ENCODE peak calls at places on chromosomes 4 and X, in eight cellular contexts. A is IMR-90; M is GM06990; G is CD4-positive, alpha-beta T cell; D is neural crest cell; I is AG04449; L is tibial artery; C is astrocyte of the spinal cord. B is an unnamed sample.

GRCh38 chr4:42018451-42018850 is 28.1 kb downstream of the SLC30A9 start:
- DNase-seq in A (no peak), M (no peak), G (no peak), D (no peak), I (no peak), L (no peak), C (peak; percentile 15), B (no peak)

GRCh38 chrX:140503714-140504351 is 1.0 kb downstream of the SOX3 start:
- DNase-seq in A (peak; percentile 7), M (no peak), G (no peak), D (peak; percentile 42), I (no peak), L (no peak), C (peak; percentile 10), B (no peak)

GRCh38 chr4:78648639-78649363 is 97.2 kb downstream of the ANXA3 start:
- DNase-seq in A (no peak), M (no peak), G (no peak), D (no peak), I (no peak), L (no peak), C (no peak), B (no peak)

GRCh38 chrX:1249101-1249887 is 19.3 kb upstream of the CSF2RA start:
- DNase-seq in A (no peak), M (peak; percentile 48), G (peak; percentile 29), D (peak; percentile 10), I (no peak), L (peak; percentile 57), C (no peak), B (peak; percentile 36)

GRCh38 chr4:110055014-110055768 is 142.5 kb downstream of the EGF start:
- DNase-seq in A (peak; percentile 28), M (peak; percentile 33), G (no peak), D (no peak), I (no peak), L (no peak), C (no peak), B (no peak)

GRCh38 chrX:96480081-96480480 is 204.6 kb upstream of the DIAPH2 start:
- DNase-seq in A (peak; percentile 79), M (no peak), G (no peak), D (no peak), I (no peak), L (no peak), C (peak; percentile 37), B (no peak)

GRCh38 chr4:6561173-6561516 is 13.8 kb upstream of the MAN2B2 start:
- DNase-seq in A (no peak), M (no peak), G (no peak), D (no peak), I (no peak), L (no peak), C (no peak), B (no peak)

GRCh38 chrX:77785400-77785745 is 643 bp downstream of the ATRX start:
- DNase-seq in A (peak; percentile 8), M (no peak), G (no peak), D (peak; percentile 9), I (no peak), L (no peak), C (peak; percentile 18), B (peak; percentile 27)

GRCh38 chr4:915595-915994 is 16.5 kb downstream of the GAK start:
- DNase-seq in A (peak; percentile 31), M (no peak), G (no peak), D (no peak), I (no peak), L (peak; percentile 21), C (peak; percentile 18), B (no peak)

GRCh38 chr4:101419324-101420135 is 72.2 kb upstream of the PPP3CA start:
- DNase-seq in A (peak; percentile 41), M (peak; percentile 44), G (no peak), D (no peak), I (no peak), L (no peak), C (peak; percentile 55), B (peak; percentile 59)

GRCh38 chr4:174521800-174522182 is 497 bp downstream of the HPGD start:
- DNase-seq in A (no peak), M (peak; percentile 4), G (no peak), D (peak; percentile 2), I (no peak), L (no peak), C (no peak), B (peak; percentile 67)

GRCh38 chr4:17489123-17489522 is 22.8 kb downstream of the QDPR start:
- DNase-seq in A (no peak), M (no peak), G (no peak), D (no peak), I (no peak), L (no peak), C (no peak), B (no peak)

GRCh38 chrX:72475338-72475737 is 97.3 kb downstream of the HDAC8 start:
- DNase-seq in A (no peak), M (no peak), G (no peak), D (no peak), I (no peak), L (no peak), C (no peak), B (no peak)

GRCh38 chr4:41418444-41418843 is 119.5 kb upstream of the LIMCH1 start:
- DNase-seq in A (peak; percentile 16), M (no peak), G (no peak), D (no peak), I (peak; percentile 9), L (peak; percentile 67), C (peak; percentile 79), B (no peak)

GRCh38 chr4:40856836-40857362 is 107.1 kb downstream of the NSUN7 start:
- DNase-seq in A (peak; percentile 38), M (peak; percentile 79), G (peak; percentile 39), D (peak; percentile 72), I (no peak), L (peak; percentile 68), C (peak; percentile 60), B (peak; percentile 74)

GRCh38 chr4:99185581-99185980 is 33.5 kb downstream of the ADH6 start:
- DNase-seq in A (no peak), M (no peak), G (no peak), D (no peak), I (no peak), L (no peak), C (no peak), B (no peak)

GRCh38 chr4:21447320-21448055 is 501.1 kb downstream of the KCNIP4 start:
- DNase-seq in A (no peak), M (no peak), G (no peak), D (no peak), I (no peak), L (no peak), C (no peak), B (no peak)

GRCh38 chr4:8778301-8778700 is 93.3 kb downstream of the HMX1 start:
- DNase-seq in A (no peak), M (no peak), G (no peak), D (no peak), I (no peak), L (no peak), C (no peak), B (no peak)

GRCh38 chr4:89658701-89659024 is 178.3 kb downstream of the SNCA start:
- DNase-seq in A (no peak), M (peak; percentile 18), G (no peak), D (no peak), I (no peak), L (no peak), C (no peak), B (no peak)

GRCh38 chrX:45743081-45743533 is 542.4 kb upstream of the DIPK2B start:
- DNase-seq in A (peak; percentile 75), M (no peak), G (no peak), D (no peak), I (no peak), L (no peak), C (peak; percentile 72), B (no peak)
- TF ChIP-seq CTCF in A (peak; percentile 40), M (peak; percentile 18), G (no peak), D (no peak), I (peak; percentile 28), L (no peak), C (peak; percentile 34), B (no peak)

GRCh38 chr4:12041828-12042227 is 613.1 kb upstream of the HS3ST1 start:
- DNase-seq in A (no peak), M (no peak), G (no peak), D (no peak), I (no peak), L (no peak), C (no peak), B (no peak)
- TF ChIP-seq CTCF in A (no peak), M (no peak), G (no peak), D (peak; percentile 54), I (no peak), L (no peak), C (no peak), B (no peak)

GRCh38 chr4:25792200-25792791 is 70.5 kb downstream of the SEL1L3 start:
- DNase-seq in A (no peak), M (no peak), G (no peak), D (peak; percentile 20), I (no peak), L (no peak), C (no peak), B (peak; percentile 70)
- TF ChIP-seq CTCF in A (peak; percentile 11), M (peak; percentile 43), G (no peak), D (peak; percentile 43), I (peak; percentile 42), L (no peak), C (peak; percentile 38), B (peak; percentile 50)

DNA sequence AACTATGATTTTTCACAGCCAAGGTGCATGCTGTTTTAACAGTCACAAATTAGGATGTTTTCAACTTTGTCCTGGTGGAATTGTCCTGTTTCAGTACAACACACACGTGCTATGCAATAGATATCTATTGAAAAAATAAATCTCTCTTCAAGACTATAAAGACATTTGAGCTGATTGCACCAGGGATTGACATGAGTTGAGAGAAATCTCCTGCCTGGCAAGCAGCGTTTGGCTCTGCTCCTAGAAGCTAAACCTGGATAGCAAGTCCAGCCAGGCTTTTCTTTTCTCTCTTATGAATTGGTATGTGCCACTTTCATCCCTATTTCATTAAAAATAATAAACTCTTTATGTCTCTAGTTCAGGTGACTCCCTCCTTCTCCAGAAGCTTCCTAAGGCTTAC is 16.6 kb upstream of the NPNT start:
- DNase-seq in A (no peak), M (no peak), G (no peak), D (no peak), I (no peak), L (no peak), C (no peak), B (no peak)
- TF ChIP-seq CTCF in A (no peak), M (no peak), G (no peak), D (no peak), I (no peak), L (no peak), C (no peak), B (no peak)

DNA sequence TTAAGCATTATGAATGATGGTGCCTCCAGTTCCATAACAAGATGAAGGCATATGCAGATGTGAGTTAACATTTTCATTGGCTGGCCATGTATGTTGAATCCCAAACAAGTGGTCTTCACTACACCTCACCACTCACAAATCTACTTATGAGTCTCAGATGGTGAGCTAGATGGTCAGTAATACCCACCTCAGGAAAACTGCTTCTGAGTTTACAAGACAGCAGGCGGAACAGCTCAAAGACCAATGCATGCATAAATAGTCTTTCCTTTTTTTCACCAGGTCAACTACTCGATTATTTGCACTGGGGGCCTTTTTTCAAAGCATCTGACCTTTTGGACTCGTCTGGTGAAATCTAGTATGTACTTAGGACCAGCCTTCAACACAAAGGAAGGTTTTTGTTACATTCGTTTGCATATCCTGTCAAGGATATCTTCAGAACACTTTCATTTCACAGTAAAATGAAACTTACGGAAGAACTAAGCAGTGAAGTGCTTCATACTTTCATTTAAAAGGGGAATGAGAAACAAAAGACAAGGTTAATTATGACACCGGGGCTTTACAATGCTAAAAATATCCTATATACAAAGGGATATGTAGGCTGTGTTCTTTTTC is 23.1 kb upstream of the TLR7 start:
- DNase-seq in A (no peak), M (peak; percentile 72), G (no peak), D (no peak), I (no peak), L (no peak), C (no peak), B (no peak)
- TF ChIP-seq CTCF in A (no peak), M (no peak), G (no peak), D (no peak), I (no peak), L (no peak), C (no peak), B (no peak)

B was measured in colonic mucosa.